ENCODE peak calls at places on chromosomes 5 and 9, in six cellular contexts. One of them, this sample, is unnamed.
A peak's percentile ranks its signal among the peaks of the same experiment; 100 is the strongest.

GRCh38 chr5:39203291-39203922 is 16.0 kb downstream of the FYB1 start:
- DNase-seq in neural progenitor cell: no peak
- DNase-seq in HFFc6: no peak
- DNase-seq in SK-N-SH: no peak
- DNase-seq in uterus: no peak
- DNase-seq in upper lobe of left lung: no peak
- DNase-seq in this sample: no peak

GRCh38 chr5:1392261-1392660 is 47.4 kb upstream of the CLPTM1L start:
- DNase-seq in uterus: no peak
- DNase-seq in upper lobe of left lung: no peak
- DNase-seq in SK-N-SH: no peak
- DNase-seq in HFFc6: no peak
- DNase-seq in neural progenitor cell: no peak
- DNase-seq in this sample: no peak

GRCh38 chr5:138748630-138749081 is 4.6 kb upstream of the CTNNA1 start:
- DNase-seq in upper lobe of left lung: peak; percentile 58
- DNase-seq in uterus: no peak
- DNase-seq in neural progenitor cell: no peak
- DNase-seq in HFFc6: peak; percentile 10
- DNase-seq in SK-N-SH: no peak
- DNase-seq in this sample: no peak

GRCh38 chr5:150515446-150515845 is 7.5 kb downstream of the NDST1 start:
- DNase-seq in SK-N-SH: no peak
- DNase-seq in uterus: peak; percentile 71
- DNase-seq in HFFc6: no peak
- DNase-seq in neural progenitor cell: no peak
- DNase-seq in upper lobe of left lung: no peak
- DNase-seq in this sample: no peak

GRCh38 chr9:128899566-128900322 is 17.8 kb downstream of the LRRC8A start:
- DNase-seq in SK-N-SH: no peak
- DNase-seq in neural progenitor cell: no peak
- DNase-seq in HFFc6: no peak
- DNase-seq in uterus: no peak
- DNase-seq in upper lobe of left lung: no peak
- DNase-seq in this sample: no peak

GRCh38 chr9:86072393-86073016 is 26.9 kb downstream of the GOLM1 start:
- DNase-seq in neural progenitor cell: no peak
- DNase-seq in HFFc6: peak; percentile 8
- DNase-seq in uterus: no peak
- DNase-seq in upper lobe of left lung: no peak
- DNase-seq in SK-N-SH: no peak
- DNase-seq in this sample: no peak

GRCh38 chr5:87776785-87777184 is 364.1 kb upstream of the CCNH start:
- DNase-seq in uterus: no peak
- DNase-seq in neural progenitor cell: no peak
- DNase-seq in SK-N-SH: no peak
- DNase-seq in HFFc6: no peak
- DNase-seq in upper lobe of left lung: no peak
- DNase-seq in this sample: no peak

GRCh38 chr5:60333103-60333502 is 366.9 kb downstream of the DEPDC1B start:
- DNase-seq in SK-N-SH: no peak
- DNase-seq in uterus: no peak
- DNase-seq in upper lobe of left lung: no peak
- DNase-seq in neural progenitor cell: no peak
- DNase-seq in HFFc6: peak; percentile 11
- DNase-seq in this sample: no peak

GRCh38 chr9:95134457-95134881 is 183.0 kb downstream of the FANCC start:
- DNase-seq in upper lobe of left lung: no peak
- DNase-seq in SK-N-SH: no peak
- DNase-seq in uterus: no peak
- DNase-seq in neural progenitor cell: no peak
- DNase-seq in HFFc6: no peak
- DNase-seq in this sample: no peak

GRCh38 chr5:149429839-149430721 is 51.0 kb upstream of the IL17B start:
- DNase-seq in uterus: peak; percentile 82
- DNase-seq in SK-N-SH: no peak
- DNase-seq in HFFc6: no peak
- DNase-seq in neural progenitor cell: no peak
- DNase-seq in upper lobe of left lung: peak; percentile 55
- DNase-seq in this sample: no peak

GRCh38 chr9:87594218-87594617 is 96.6 kb downstream of the DAPK1 start:
- DNase-seq in upper lobe of left lung: no peak
- DNase-seq in uterus: no peak
- DNase-seq in HFFc6: peak; percentile 18
- DNase-seq in neural progenitor cell: no peak
- DNase-seq in SK-N-SH: no peak
- DNase-seq in this sample: no peak

GRCh38 chr5:172486451-172486850 is 32.1 kb upstream of the SH3PXD2B start:
- DNase-seq in neural progenitor cell: no peak
- DNase-seq in HFFc6: no peak
- DNase-seq in uterus: no peak
- DNase-seq in upper lobe of left lung: no peak
- DNase-seq in SK-N-SH: no peak
- DNase-seq in this sample: no peak

GRCh38 chr5:124460666-124461065 is 285.8 kb downstream of the ZNF608 start:
- DNase-seq in uterus: no peak
- DNase-seq in neural progenitor cell: no peak
- DNase-seq in HFFc6: no peak
- DNase-seq in SK-N-SH: no peak
- DNase-seq in upper lobe of left lung: no peak
- DNase-seq in this sample: no peak

GRCh38 chr9:131624636-131625241 is 79.4 kb downstream of the PRRT1B start:
- DNase-seq in neural progenitor cell: no peak
- DNase-seq in SK-N-SH: peak; percentile 52
- DNase-seq in upper lobe of left lung: no peak
- DNase-seq in HFFc6: no peak
- DNase-seq in uterus: no peak
- DNase-seq in this sample: no peak

GRCh38 chr5:168332042-168332441 is 40.6 kb downstream of the WWC1 start:
- DNase-seq in neural progenitor cell: no peak
- DNase-seq in upper lobe of left lung: no peak
- DNase-seq in SK-N-SH: no peak
- DNase-seq in HFFc6: no peak
- DNase-seq in uterus: no peak
- DNase-seq in this sample: no peak

GRCh38 chr5:313265-313664 is 8.2 kb upstream of the AHRR start:
- DNase-seq in neural progenitor cell: no peak
- DNase-seq in HFFc6: no peak
- DNase-seq in uterus: no peak
- DNase-seq in SK-N-SH: no peak
- DNase-seq in upper lobe of left lung: no peak
- DNase-seq in this sample: no peak

GRCh38 chr5:312845-313244 is 8.7 kb upstream of the AHRR start:
- DNase-seq in uterus: no peak
- DNase-seq in SK-N-SH: no peak
- DNase-seq in HFFc6: no peak
- DNase-seq in neural progenitor cell: no peak
- DNase-seq in upper lobe of left lung: no peak
- DNase-seq in this sample: no peak

GRCh38 chr5:315488-316209 is 5.9 kb upstream of the AHRR start:
- DNase-seq in SK-N-SH: no peak
- DNase-seq in neural progenitor cell: no peak
- DNase-seq in upper lobe of left lung: no peak
- DNase-seq in uterus: no peak
- DNase-seq in HFFc6: no peak
- DNase-seq in this sample: no peak

GRCh38 chr5:314676-315487 is 6.6 kb upstream of the AHRR start:
- DNase-seq in neural progenitor cell: no peak
- DNase-seq in HFFc6: no peak
- DNase-seq in SK-N-SH: no peak
- DNase-seq in upper lobe of left lung: no peak
- DNase-seq in uterus: no peak
- DNase-seq in this sample: no peak

GRCh38 chr5:313806-314376 is 7.6 kb upstream of the AHRR start:
- DNase-seq in SK-N-SH: no peak
- DNase-seq in upper lobe of left lung: no peak
- DNase-seq in uterus: no peak
- DNase-seq in neural progenitor cell: no peak
- DNase-seq in HFFc6: no peak
- DNase-seq in this sample: no peak
- TF ChIP-seq CTCF in SK-N-SH: no peak
- TF ChIP-seq CTCF in upper lobe of left lung: no peak
- TF ChIP-seq CTCF in uterus: no peak
- TF ChIP-seq CTCF in neural progenitor cell: no peak
- TF ChIP-seq CTCF in HFFc6: no peak
- TF ChIP-seq CTCF in this sample: no peak

GRCh38 chr5:77973253-77973609 is 197.1 kb upstream of the TBCA start:
- DNase-seq in upper lobe of left lung: no peak
- DNase-seq in HFFc6: no peak
- DNase-seq in uterus: no peak
- DNase-seq in SK-N-SH: no peak
- DNase-seq in neural progenitor cell: peak; percentile 85
- DNase-seq in this sample: no peak
- TF ChIP-seq CTCF in upper lobe of left lung: no peak
- TF ChIP-seq CTCF in HFFc6: no peak
- TF ChIP-seq CTCF in uterus: no peak
- TF ChIP-seq CTCF in SK-N-SH: no peak
- TF ChIP-seq CTCF in neural progenitor cell: peak; percentile 45
- TF ChIP-seq CTCF in this sample: peak; percentile 47

DNA sequence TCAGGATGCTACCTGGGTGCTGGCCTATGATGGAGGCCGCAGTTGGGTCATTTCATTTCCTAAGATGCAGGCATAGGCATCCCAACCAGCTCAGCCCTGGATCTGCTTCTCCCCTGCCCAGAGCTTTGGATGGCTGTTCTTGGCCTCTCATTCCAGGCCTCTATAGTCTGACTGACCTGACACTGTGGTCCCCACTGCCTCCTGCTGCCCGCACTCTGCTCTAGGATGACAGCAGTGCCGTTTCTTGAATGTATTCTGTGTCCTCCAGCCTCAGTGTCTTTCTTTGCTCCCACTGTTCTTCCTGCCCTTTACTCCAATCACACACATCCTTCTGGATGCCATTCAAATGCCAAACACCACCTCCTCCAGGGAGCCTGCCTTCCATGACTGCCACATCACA is 235.7 kb downstream of the HSPA4 start:
- DNase-seq in HFFc6: no peak
- DNase-seq in neural progenitor cell: peak; percentile 75
- DNase-seq in upper lobe of left lung: no peak
- DNase-seq in uterus: peak; percentile 25
- DNase-seq in SK-N-SH: peak; percentile 79
- DNase-seq in this sample: no peak
- TF ChIP-seq CTCF in HFFc6: peak; percentile 49
- TF ChIP-seq CTCF in neural progenitor cell: peak; percentile 66
- TF ChIP-seq CTCF in upper lobe of left lung: peak; percentile 37
- TF ChIP-seq CTCF in uterus: peak; percentile 35
- TF ChIP-seq CTCF in SK-N-SH: peak; percentile 69
- TF ChIP-seq CTCF in this sample: peak; percentile 73

GRCh38 chr9:35072461-35073275 is at the start of gene VCP:
- DNase-seq in upper lobe of left lung: peak; percentile 98
- DNase-seq in HFFc6: peak; percentile 99
- DNase-seq in SK-N-SH: peak; percentile 96
- DNase-seq in neural progenitor cell: peak; percentile 99
- DNase-seq in uterus: peak; percentile 97
- DNase-seq in this sample: peak; percentile 98
- TF ChIP-seq CTCF in upper lobe of left lung: no peak
- TF ChIP-seq CTCF in HFFc6: no peak
- TF ChIP-seq CTCF in SK-N-SH: no peak
- TF ChIP-seq CTCF in neural progenitor cell: no peak
- TF ChIP-seq CTCF in uterus: no peak
- TF ChIP-seq CTCF in this sample: no peak

GRCh38 chr9:136947955-136948510 is 3.0 kb downstream of the C8G start:
- DNase-seq in neural progenitor cell: peak; percentile 74
- DNase-seq in SK-N-SH: peak; percentile 78
- DNase-seq in upper lobe of left lung: peak; percentile 72
- DNase-seq in HFFc6: peak; percentile 38
- DNase-seq in uterus: no peak
- DNase-seq in this sample: no peak
- TF ChIP-seq CTCF in neural progenitor cell: peak; percentile 60
- TF ChIP-seq CTCF in SK-N-SH: peak; percentile 50
- TF ChIP-seq CTCF in upper lobe of left lung: peak; percentile 52
- TF ChIP-seq CTCF in HFFc6: peak; percentile 46
- TF ChIP-seq CTCF in uterus: peak; percentile 44
- TF ChIP-seq CTCF in this sample: peak; percentile 67

GRCh38 chr9:37333288-37333687 is 89.2 kb upstream of the GRHPR start:
- DNase-seq in SK-N-SH: no peak
- DNase-seq in neural progenitor cell: no peak
- DNase-seq in upper lobe of left lung: no peak
- DNase-seq in HFFc6: no peak
- DNase-seq in uterus: no peak
- DNase-seq in this sample: no peak
- TF ChIP-seq CTCF in SK-N-SH: peak; percentile 37
- TF ChIP-seq CTCF in neural progenitor cell: peak; percentile 24
- TF ChIP-seq CTCF in upper lobe of left lung: no peak
- TF ChIP-seq CTCF in HFFc6: peak; percentile 40
- TF ChIP-seq CTCF in uterus: no peak
- TF ChIP-seq CTCF in this sample: peak; percentile 60

DNA sequence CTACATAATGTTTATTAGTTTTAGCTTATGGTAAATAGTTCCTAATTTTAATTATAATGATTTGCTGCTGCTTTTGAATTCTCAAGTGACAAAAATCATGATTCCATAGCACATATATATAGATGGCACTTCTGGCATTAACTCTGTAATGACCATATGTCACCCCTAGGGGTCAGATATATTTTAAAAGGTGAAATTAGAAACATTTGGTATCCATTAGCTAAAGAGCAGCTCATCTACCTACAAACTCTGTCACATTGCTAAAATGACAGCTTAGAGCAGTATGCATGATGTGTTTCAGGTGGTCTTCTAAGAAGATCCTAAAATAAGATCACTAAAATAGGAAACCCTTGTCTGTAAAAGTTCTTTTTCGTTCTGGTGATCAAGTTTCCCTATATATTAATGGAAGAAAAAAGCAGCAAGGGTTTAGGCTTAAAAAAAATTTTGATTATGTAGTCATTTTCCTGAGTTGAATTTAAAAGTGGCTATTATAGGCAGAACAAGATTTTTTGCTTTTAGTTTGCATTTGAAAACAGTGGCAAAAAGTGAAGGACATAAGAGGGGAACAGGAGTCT is 157.7 kb upstream of the POU5F2 start:
- DNase-seq in upper lobe of left lung: no peak
- DNase-seq in SK-N-SH: peak; percentile 11
- DNase-seq in HFFc6: no peak
- DNase-seq in uterus: no peak
- DNase-seq in neural progenitor cell: peak; percentile 12
- DNase-seq in this sample: no peak
- TF ChIP-seq CTCF in upper lobe of left lung: no peak
- TF ChIP-seq CTCF in SK-N-SH: peak; percentile 65
- TF ChIP-seq CTCF in HFFc6: peak; percentile 80
- TF ChIP-seq CTCF in uterus: no peak
- TF ChIP-seq CTCF in neural progenitor cell: peak; percentile 71
- TF ChIP-seq CTCF in this sample: peak; percentile 77

GRCh38 chr5:41345295-41345694 is 132.0 kb upstream of the C6 start:
- DNase-seq in neural progenitor cell: no peak
- DNase-seq in SK-N-SH: peak; percentile 46
- DNase-seq in uterus: no peak
- DNase-seq in upper lobe of left lung: no peak
- DNase-seq in HFFc6: no peak
- DNase-seq in this sample: no peak

GRCh38 chr5:41347569-41347968 is 134.2 kb upstream of the C6 start:
- DNase-seq in HFFc6: no peak
- DNase-seq in neural progenitor cell: no peak
- DNase-seq in SK-N-SH: no peak
- DNase-seq in uterus: no peak
- DNase-seq in upper lobe of left lung: no peak
- DNase-seq in this sample: no peak

GRCh38 chr5:41346609-41347008 is 133.3 kb upstream of the C6 start:
- DNase-seq in uterus: no peak
- DNase-seq in neural progenitor cell: no peak
- DNase-seq in upper lobe of left lung: no peak
- DNase-seq in HFFc6: no peak
- DNase-seq in SK-N-SH: no peak
- DNase-seq in this sample: no peak

GRCh38 chr5:41349846-41350245 is 136.5 kb upstream of the C6 start:
- DNase-seq in HFFc6: no peak
- DNase-seq in upper lobe of left lung: no peak
- DNase-seq in uterus: no peak
- DNase-seq in neural progenitor cell: no peak
- DNase-seq in SK-N-SH: no peak
- DNase-seq in this sample: no peak
- TF ChIP-seq CTCF in HFFc6: no peak
- TF ChIP-seq CTCF in upper lobe of left lung: no peak
- TF ChIP-seq CTCF in uterus: no peak
- TF ChIP-seq CTCF in neural progenitor cell: no peak
- TF ChIP-seq CTCF in SK-N-SH: no peak
- TF ChIP-seq CTCF in this sample: no peak

This sample was measured in type B pancreatic cell.